ENCODE peak calls at places on chromosomes 12 and 14, in five cellular contexts. B is A172, T is ELF-1, J is neuronal stem cell, S is T-helper 17 cell. Q is an unnamed sample.

GRCh38 chr12:16325426-16325825 is 22.0 kb upstream of the MGST1 start:
- DNase-seq in B (no peak), T (no peak), J (no peak), S (no peak), Q (no peak)

GRCh38 chr14:56322531-56322930 is 204.3 kb downstream of the PELI2 start:
- DNase-seq in B (no peak), T (no peak), J (no peak), S (no peak), Q (no peak)

GRCh38 chr14:23182372-23183014 is 967 bp downstream of the SLC7A8 start:
- DNase-seq in B (no peak), T (peak; percentile 89), J (no peak), S (no peak), Q (peak; percentile 13)

GRCh38 chr14:33788116-33788515 is 162.8 kb downstream of the EGLN3 start:
- DNase-seq in B (no peak), T (no peak), J (no peak), S (no peak), Q (no peak)

GRCh38 chr12:55681142-55682077 is 26.3 kb downstream of the ITGA7 start:
- DNase-seq in B (peak; percentile 76), T (peak; percentile 88), J (peak; percentile 57), S (no peak), Q (no peak)

GRCh38 chr12:104669057-104669770 is 212.5 kb downstream of the CHST11 start:
- DNase-seq in B (no peak), T (peak; percentile 39), J (peak; percentile 33), S (no peak), Q (no peak)

GRCh38 chr12:52018448-52019122 is 11.8 kb downstream of the TAMALIN start:
- DNase-seq in B (no peak), T (no peak), J (no peak), S (no peak), Q (no peak)

GRCh38 chr12:77339610-77340009 is 274.2 kb upstream of the E2F7 start:
- DNase-seq in B (peak; percentile 27), T (no peak), J (no peak), S (no peak), Q (no peak)

GRCh38 chr14:99727096-99727870 is 43.2 kb downstream of the CYP46A1 start:
- DNase-seq in B (no peak), T (no peak), J (no peak), S (no peak), Q (no peak)

GRCh38 chr12:72472350-72472749 is 200.2 kb downstream of the TRHDE start:
- DNase-seq in B (no peak), T (no peak), J (no peak), S (no peak), Q (no peak)

GRCh38 chr12:44626883-44627282 is 249.2 kb downstream of the NELL2 start:
- DNase-seq in B (no peak), T (no peak), J (no peak), S (no peak), Q (no peak)

GRCh38 chr12:102120564-102120873 is 536 bp downstream of the PARPBP start:
- DNase-seq in B (no peak), T (no peak), J (no peak), S (no peak), Q (no peak)

GRCh38 chr12:57280234-57281062 is 29.5 kb upstream of the STAC3 start:
- DNase-seq in B (peak; percentile 94), T (peak; percentile 56), J (no peak), S (no peak), Q (peak; percentile 31)

GRCh38 chr12:75482636-75483035 is 2.1 kb downstream of the GLIPR1 start:
- DNase-seq in B (no peak), T (no peak), J (no peak), S (no peak), Q (no peak)

GRCh38 chr14:58639842-58640484 is 2.2 kb downstream of the DACT1 start:
- DNase-seq in B (peak; percentile 56), T (peak; percentile 59), J (peak; percentile 31), S (no peak), Q (no peak)

GRCh38 chr14:23120405-23121251 is 1.6 kb upstream of the CEBPE start:
- DNase-seq in B (peak; percentile 56), T (peak; percentile 95), J (peak; percentile 90), S (peak; percentile 66), Q (peak; percentile 62)

GRCh38 chr12:1443421-1444141 is 150.8 kb downstream of the FBXL14 start:
- DNase-seq in B (no peak), T (peak; percentile 58), J (no peak), S (no peak), Q (no peak)

GRCh38 chr12:38411426-38411825 is 94.9 kb downstream of the ALG10B start:
- DNase-seq in B (no peak), T (no peak), J (no peak), S (no peak), Q (no peak)